ENCODE peak calls at places on chromosomes 1 and 21, in seven cellular contexts. One of them, this sample, is unnamed.

GRCh38 chr1:238581332-238581731 is 690.6 kb upstream of the ZP4 start:
- DNase-seq in DMS79: no peak
- DNase-seq in DMS53: no peak
- DNase-seq in GM19239: no peak
- DNase-seq in immature natural killer cell: no peak
- DNase-seq in C1 segment of cervical spinal cord: no peak
- DNase-seq in SHP77: no peak
- DNase-seq in this sample: no peak

GRCh38 chr1:39297534-39297933 is 93.0 kb downstream of the MACF1 start:
- DNase-seq in DMS79: no peak
- DNase-seq in DMS53: no peak
- DNase-seq in GM19239: no peak
- DNase-seq in immature natural killer cell: no peak
- DNase-seq in C1 segment of cervical spinal cord: no peak
- DNase-seq in SHP77: no peak
- DNase-seq in this sample: no peak

GRCh38 chr1:44421374-44422028 is 16.4 kb downstream of the RNF220 start:
- DNase-seq in DMS79: no peak
- DNase-seq in DMS53: no peak
- DNase-seq in GM19239: no peak
- DNase-seq in immature natural killer cell: no peak
- DNase-seq in C1 segment of cervical spinal cord: no peak
- DNase-seq in SHP77: peak; percentile 5
- DNase-seq in this sample: peak; percentile 85

GRCh38 chr1:15994590-15995351 is 9.3 kb upstream of the SRARP start:
- DNase-seq in DMS79: no peak
- DNase-seq in DMS53: peak; percentile 86
- DNase-seq in GM19239: no peak
- DNase-seq in immature natural killer cell: peak; percentile 43
- DNase-seq in C1 segment of cervical spinal cord: peak; percentile 51
- DNase-seq in SHP77: peak; percentile 69
- DNase-seq in this sample: peak; percentile 8

GRCh38 chr1:3821934-3822307 is 25.6 kb upstream of the LRRC47 start:
- DNase-seq in DMS79: no peak
- DNase-seq in DMS53: no peak
- DNase-seq in GM19239: no peak
- DNase-seq in immature natural killer cell: no peak
- DNase-seq in C1 segment of cervical spinal cord: no peak
- DNase-seq in SHP77: no peak
- DNase-seq in this sample: no peak

GRCh38 chr1:7476861-7477534 is 294.1 kb upstream of the VAMP3 start:
- DNase-seq in DMS79: peak; percentile 22
- DNase-seq in DMS53: no peak
- DNase-seq in GM19239: no peak
- DNase-seq in immature natural killer cell: no peak
- DNase-seq in C1 segment of cervical spinal cord: no peak
- DNase-seq in SHP77: no peak
- DNase-seq in this sample: no peak

GRCh38 chr1:188170935-188171334 is 1342.2 kb downstream of the PLA2G4A start:
- DNase-seq in DMS79: no peak
- DNase-seq in DMS53: no peak
- DNase-seq in GM19239: no peak
- DNase-seq in immature natural killer cell: no peak
- DNase-seq in C1 segment of cervical spinal cord: no peak
- DNase-seq in SHP77: peak; percentile 44
- DNase-seq in this sample: peak; percentile 97

GRCh38 chr1:6347641-6348487 is 45.7 kb downstream of the ACOT7 start:
- DNase-seq in DMS79: no peak
- DNase-seq in DMS53: peak; percentile 62
- DNase-seq in GM19239: peak; percentile 71
- DNase-seq in immature natural killer cell: peak; percentile 69
- DNase-seq in C1 segment of cervical spinal cord: no peak
- DNase-seq in SHP77: peak; percentile 45
- DNase-seq in this sample: peak; percentile 19

GRCh38 chr1:203601717-203602309 is 24.8 kb upstream of the ATP2B4 start:
- DNase-seq in DMS79: no peak
- DNase-seq in DMS53: no peak
- DNase-seq in GM19239: no peak
- DNase-seq in immature natural killer cell: no peak
- DNase-seq in C1 segment of cervical spinal cord: no peak
- DNase-seq in SHP77: no peak
- DNase-seq in this sample: no peak

GRCh38 chr1:156154317-156154749 is 948 bp downstream of the SEMA4A start:
- DNase-seq in DMS79: no peak
- DNase-seq in DMS53: no peak
- DNase-seq in GM19239: peak; percentile 83
- DNase-seq in immature natural killer cell: no peak
- DNase-seq in C1 segment of cervical spinal cord: no peak
- DNase-seq in SHP77: no peak
- DNase-seq in this sample: no peak

GRCh38 chr1:230498704-230499103 is 72.6 kb upstream of the PGBD5 start:
- DNase-seq in DMS79: no peak
- DNase-seq in DMS53: no peak
- DNase-seq in GM19239: no peak
- DNase-seq in immature natural killer cell: no peak
- DNase-seq in C1 segment of cervical spinal cord: no peak
- DNase-seq in SHP77: peak; percentile 7
- DNase-seq in this sample: peak; percentile 91

GRCh38 chr1:91712981-91713841 is 172.7 kb downstream of the TGFBR3 start:
- DNase-seq in DMS79: no peak
- DNase-seq in DMS53: no peak
- DNase-seq in GM19239: no peak
- DNase-seq in immature natural killer cell: peak; percentile 83
- DNase-seq in C1 segment of cervical spinal cord: no peak
- DNase-seq in SHP77: no peak
- DNase-seq in this sample: no peak

GRCh38 chr1:184025242-184025675 is 12.3 kb downstream of the COLGALT2 start:
- DNase-seq in DMS79: no peak
- DNase-seq in DMS53: peak; percentile 90
- DNase-seq in GM19239: no peak
- DNase-seq in immature natural killer cell: no peak
- DNase-seq in C1 segment of cervical spinal cord: no peak
- DNase-seq in SHP77: no peak
- DNase-seq in this sample: peak; percentile 92

GRCh38 chr21:45556302-45556644 is 14.0 kb upstream of the SLC19A1 start:
- DNase-seq in DMS79: no peak
- DNase-seq in DMS53: no peak
- DNase-seq in GM19239: no peak
- DNase-seq in immature natural killer cell: no peak
- DNase-seq in C1 segment of cervical spinal cord: no peak
- DNase-seq in SHP77: no peak
- DNase-seq in this sample: no peak

GRCh38 chr1:182674346-182675246 is 9.8 kb downstream of the RGS8 start:
- DNase-seq in DMS79: no peak
- DNase-seq in DMS53: no peak
- DNase-seq in GM19239: no peak
- DNase-seq in immature natural killer cell: no peak
- DNase-seq in C1 segment of cervical spinal cord: no peak
- DNase-seq in SHP77: no peak
- DNase-seq in this sample: no peak

GRCh38 chr1:57889686-57890360 is 466.0 kb upstream of the DAB1 start:
- DNase-seq in DMS79: no peak
- DNase-seq in DMS53: no peak
- DNase-seq in GM19239: no peak
- DNase-seq in immature natural killer cell: no peak
- DNase-seq in C1 segment of cervical spinal cord: no peak
- DNase-seq in SHP77: no peak
- DNase-seq in this sample: no peak

GRCh38 chr1:38003261-38004250 is 1.8 kb downstream of the FHL3 start:
- DNase-seq in DMS79: no peak
- DNase-seq in DMS53: no peak
- DNase-seq in GM19239: no peak
- DNase-seq in immature natural killer cell: no peak
- DNase-seq in C1 segment of cervical spinal cord: no peak
- DNase-seq in SHP77: no peak
- DNase-seq in this sample: no peak

This sample was measured in NCI-H69.